ENCODE peak calls at places on chromosome 3, in ten cellular contexts. N, Y, D, I, M, J, L, X, R and O are unnamed samples.

GRCh38 chr3:62557983-62558382 is 184.6 kb upstream of the FEZF2 start:
- DNase-seq in Y (no peak), R (no peak), I (no peak), N (no peak), M (no peak), J (no peak), D (no peak), X (no peak), L (no peak), O (no peak)

GRCh38 chr3:184039414-184039813 is 7.9 kb downstream of the HTR3D start:
- DNase-seq in X (no peak), D (no peak), R (no peak), J (no peak), L (no peak), M (no peak), Y (no peak), I (no peak), N (no peak), O (no peak)

GRCh38 chr3:53837331-53837730 is 8.9 kb downstream of the CHDH start:
- DNase-seq in R (no peak), Y (no peak), M (peak), I (no peak), D (no peak), X (no peak), N (no peak), L (no peak), J (no peak), O (no peak)

GRCh38 chr3:156150434-156151066 is 30.2 kb downstream of the KCNAB1 start:
- DNase-seq in I (peak), L (peak), Y (peak), D (peak), M (peak), J (no peak), X (peak), R (no peak), N (peak), O (peak)

GRCh38 chr3:15305366-15305844 is 27.0 kb downstream of the SH3BP5 start:
- DNase-seq in R (no peak), L (no peak), M (peak), N (no peak), X (no peak), D (no peak), Y (peak), J (no peak), I (no peak), O (no peak)

GRCh38 chr3:78604328-78604727 is 1163.5 kb downstream of the ROBO1 start:
- DNase-seq in R (peak), N (no peak), I (no peak), L (no peak), Y (no peak), X (peak), D (peak), J (no peak), M (peak), O (no peak)

GRCh38 chr3:122353901-122354401 is 28.9 kb downstream of the CSTA start:
- DNase-seq in M (no peak), R (no peak), I (no peak), Y (no peak), L (no peak), D (no peak), N (no peak), X (no peak), J (no peak), O (no peak)

GRCh38 chr3:108623504-108623903 is 34.0 kb downstream of the DZIP3 start:
- DNase-seq in L (no peak), X (no peak), M (no peak), J (no peak), D (no peak), R (no peak), Y (no peak), I (no peak), N (no peak), O (no peak)

GRCh38 chr3:157922614-157923013 is 183.6 kb downstream of the SHOX2 start:
- DNase-seq in X (no peak), R (no peak), D (no peak), I (no peak), J (no peak), N (no peak), M (no peak), Y (no peak), L (no peak), O (no peak)

GRCh38 chr3:10011644-10012043 is 14.6 kb upstream of the FANCD2 start:
- DNase-seq in D (no peak), X (no peak), N (no peak), Y (no peak), J (no peak), R (no peak), L (no peak), M (no peak), I (no peak), O (no peak)

GRCh38 chr3:30012941-30013543 is 593.4 kb upstream of the TGFBR2 start:
- DNase-seq in R (no peak), D (peak), N (peak), M (peak), X (peak), L (peak), I (peak), Y (peak), J (peak), O (peak)

GRCh38 chr3:186320862-186321568 is 41.0 kb downstream of the DGKG start:
- DNase-seq in X (no peak), D (no peak), R (no peak), M (peak), Y (no peak), J (no peak), I (no peak), N (no peak), L (peak), O (no peak)

GRCh38 chr3:106247902-106248684 is 379.3 kb upstream of the CBLB start:
- DNase-seq in R (no peak), D (peak), M (no peak), J (no peak), Y (no peak), I (no peak), N (no peak), X (no peak), L (no peak), O (no peak)

GRCh38 chr3:105553851-105554250 is 187.1 kb downstream of the ALCAM start:
- DNase-seq in D (peak), R (peak), M (no peak), X (peak), Y (no peak), I (no peak), N (no peak), J (no peak), L (no peak), O (no peak)

GRCh38 chr3:58299839-58300516 is 6.1 kb upstream of the RPP14 start:
- DNase-seq in M (peak), J (no peak), D (no peak), X (no peak), R (no peak), N (no peak), I (no peak), Y (no peak), L (peak), O (no peak)

GRCh38 chr3:111621535-111621934 is 26.4 kb upstream of the ZBED2 start:
- DNase-seq in X (no peak), L (no peak), Y (peak), R (no peak), D (no peak), M (peak), J (no peak), I (no peak), N (no peak), O (no peak)

GRCh38 chr3:117734431-117734830 is 1024.9 kb downstream of the TUSC7 start:
- DNase-seq in I (no peak), J (no peak), L (no peak), R (no peak), X (no peak), N (no peak), M (no peak), D (no peak), Y (no peak), O (no peak)

GRCh38 chr3:14640157-14640562 is 11.4 kb upstream of the CCDC174 start:
- DNase-seq in J (peak), X (no peak), L (no peak), D (no peak), N (no peak), Y (no peak), M (peak), I (no peak), R (no peak), O (no peak)

GRCh38 chr3:19645093-19645492 is 288.9 kb downstream of the EFHB start:
- DNase-seq in J (no peak), D (peak), N (no peak), M (peak), I (no peak), Y (no peak), X (no peak), L (no peak), R (no peak), O (no peak)

GRCh38 chr3:175383366-175383765 is 524.2 kb downstream of the NAALADL2 start:
- DNase-seq in M (no peak), R (no peak), I (no peak), Y (no peak), L (no peak), X (no peak), J (no peak), D (no peak), N (no peak), O (no peak)